ENCODE peak calls at places on chromosomes 2 and 18, in six cellular contexts. E is H9, A is type B pancreatic cell, W is AG10803, G is nephron progenitor cell, P is HFFc6. B is an unnamed sample.

GRCh38 chr2:19538411-19538963 is 180.1 kb upstream of the OSR1 start:
- DNase-seq in E (no peak), A (no peak), W (peak), G (no peak), P (peak), B (no peak)

GRCh38 chr2:185813707-185814106 is 75.1 kb downstream of the FSIP2 start:
- DNase-seq in E (no peak), A (no peak), W (no peak), G (no peak), P (no peak), B (no peak)

GRCh38 chr2:50491541-50492114 is 540.3 kb downstream of the NRXN1 start:
- DNase-seq in E (no peak), A (no peak), W (peak), G (peak), P (peak), B (peak)

GRCh38 chr2:168744844-168745243 is 57.6 kb upstream of the NOSTRIN start:
- DNase-seq in E (no peak), A (no peak), W (no peak), G (no peak), P (no peak), B (no peak)

GRCh38 chr2:227188292-227188691 is 23.9 kb downstream of the COL4A3 start:
- DNase-seq in E (no peak), A (no peak), W (peak), G (no peak), P (peak), B (no peak)

GRCh38 chr2:25996844-25997243 is 14.5 kb upstream of the KIF3C start:
- DNase-seq in E (no peak), A (no peak), W (peak), G (no peak), P (no peak), B (no peak)

GRCh38 chr18:41767960-41768359 is 187.1 kb upstream of the PIK3C3 start:
- DNase-seq in E (no peak), A (no peak), W (peak), G (no peak), P (peak), B (no peak)

GRCh38 chr2:233287871-233288270 is 19.7 kb upstream of the SAG start:
- DNase-seq in E (no peak), A (no peak), W (no peak), G (no peak), P (no peak), B (no peak)

GRCh38 chr2:234981197-234982095 is 29.6 kb downstream of the SH3BP4 start:
- DNase-seq in E (peak), A (no peak), W (peak), G (peak), P (peak), B (no peak)

GRCh38 chr2:168436840-168437239 is 19.2 kb upstream of the CERS6 start:
- DNase-seq in E (no peak), A (no peak), W (no peak), G (no peak), P (no peak), B (no peak)

GRCh38 chr2:5898667-5899066 is 206.5 kb downstream of the SOX11 start:
- DNase-seq in E (no peak), A (no peak), W (no peak), G (no peak), P (no peak), B (no peak)

GRCh38 chr2:183927367-183928355 is 670.7 kb upstream of the ZNF804A start:
- DNase-seq in E (no peak), A (no peak), W (no peak), G (no peak), P (no peak), B (no peak)

GRCh38 chr2:224442092-224442999 is 40.4 kb upstream of the FAM124B start:
- DNase-seq in E (no peak), A (no peak), W (peak), G (no peak), P (peak), B (peak)

GRCh38 chr2:202051499-202052161 is 18.0 kb downstream of the FZD7 start:
- DNase-seq in E (no peak), A (no peak), W (peak), G (no peak), P (no peak), B (no peak)

GRCh38 chr18:78092901-78093300 is 843.3 kb downstream of the GALR1 start:
- DNase-seq in E (no peak), A (no peak), W (no peak), G (no peak), P (no peak), B (no peak)

GRCh38 chr18:42675810-42676209 is 439.7 kb downstream of the RIT2 start:
- DNase-seq in E (no peak), A (no peak), W (no peak), G (no peak), P (no peak), B (no peak)

GRCh38 chr2:18752022-18752493 is 162.7 kb upstream of the NT5C1B start:
- DNase-seq in E (no peak), A (no peak), W (peak), G (peak), P (no peak), B (no peak)

GRCh38 chr2:99520813-99521212 is 31.0 kb upstream of the REV1 start:
- DNase-seq in E (no peak), A (no peak), W (no peak), G (no peak), P (no peak), B (no peak)

GRCh38 chr2:216775043-216775453 is 79.7 kb upstream of the IGFBP5 start:
- DNase-seq in E (no peak), A (no peak), W (peak), G (peak), P (peak), B (peak)

GRCh38 chr18:63848159-63848558 is 39.3 kb upstream of the SERPINB2 start:
- DNase-seq in E (no peak), A (no peak), W (peak), G (peak), P (peak), B (no peak)
- TF ChIP-seq CTCF in E (peak), A (peak), W (peak), G (peak), P (peak), B (peak)

GRCh38 chr2:181607629-181608627 is 49.0 kb downstream of the CERKL start:
- DNase-seq in E (no peak), A (no peak), W (no peak), G (no peak), P (no peak), B (no peak)
- TF ChIP-seq CTCF in E (no peak), A (no peak), W (no peak), G (no peak), P (no peak), B (no peak)

DNA sequence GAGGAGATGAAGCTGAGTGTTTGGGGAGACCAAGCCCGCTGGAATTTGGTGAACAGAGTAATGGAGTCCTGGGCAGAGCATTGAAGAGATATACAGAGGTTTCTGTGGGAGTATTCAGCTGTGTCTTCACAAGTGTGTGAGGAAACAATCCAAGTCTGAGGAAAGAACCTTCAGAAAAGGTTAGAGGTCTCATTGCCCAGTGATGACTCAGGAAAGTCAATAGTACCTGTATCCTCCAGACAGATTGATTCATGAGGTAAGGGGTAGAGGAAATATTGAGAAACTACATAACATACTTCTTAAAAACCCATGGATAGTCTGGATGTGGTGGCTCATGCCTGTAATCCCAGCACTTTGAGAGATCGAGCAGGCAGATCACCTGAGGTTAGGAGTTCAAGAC is 392.3 kb downstream of the GALNT13 start:
- DNase-seq in E (no peak), A (no peak), W (no peak), G (no peak), P (no peak), B (no peak)
- TF ChIP-seq CTCF in E (no peak), A (no peak), W (no peak), G (no peak), P (no peak), B (no peak)

DNA sequence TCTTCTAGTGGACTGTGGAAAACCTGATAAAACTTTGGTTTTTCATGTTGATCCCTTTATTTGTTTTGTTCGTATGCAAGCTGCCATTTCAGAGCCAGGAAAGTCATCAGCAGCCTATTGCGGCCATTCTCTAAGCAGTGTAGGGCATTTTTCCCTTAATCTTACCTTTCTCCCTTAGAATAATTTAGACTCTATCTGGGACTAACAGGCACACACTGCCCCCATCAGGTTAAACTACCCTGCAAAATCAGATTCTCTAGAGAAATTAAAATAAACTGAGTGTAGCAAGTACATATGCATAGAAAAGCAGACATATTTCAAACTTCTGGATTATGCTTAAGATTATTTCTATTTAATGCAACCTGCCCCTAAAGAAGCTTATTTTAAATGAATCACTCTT is 347.4 kb downstream of the METTL4 start:
- DNase-seq in E (no peak), A (no peak), W (peak), G (peak), P (peak), B (peak)
- TF ChIP-seq CTCF in E (peak), A (peak), W (peak), G (peak), P (peak), B (peak)

GRCh38 chr18:6729247-6730091 is at the start of gene ARHGAP28:
- DNase-seq in E (peak), A (peak), W (peak), G (peak), P (peak), B (peak)
- TF ChIP-seq CTCF in E (peak), A (peak), W (no peak), G (peak), P (peak), B (no peak)

DNA sequence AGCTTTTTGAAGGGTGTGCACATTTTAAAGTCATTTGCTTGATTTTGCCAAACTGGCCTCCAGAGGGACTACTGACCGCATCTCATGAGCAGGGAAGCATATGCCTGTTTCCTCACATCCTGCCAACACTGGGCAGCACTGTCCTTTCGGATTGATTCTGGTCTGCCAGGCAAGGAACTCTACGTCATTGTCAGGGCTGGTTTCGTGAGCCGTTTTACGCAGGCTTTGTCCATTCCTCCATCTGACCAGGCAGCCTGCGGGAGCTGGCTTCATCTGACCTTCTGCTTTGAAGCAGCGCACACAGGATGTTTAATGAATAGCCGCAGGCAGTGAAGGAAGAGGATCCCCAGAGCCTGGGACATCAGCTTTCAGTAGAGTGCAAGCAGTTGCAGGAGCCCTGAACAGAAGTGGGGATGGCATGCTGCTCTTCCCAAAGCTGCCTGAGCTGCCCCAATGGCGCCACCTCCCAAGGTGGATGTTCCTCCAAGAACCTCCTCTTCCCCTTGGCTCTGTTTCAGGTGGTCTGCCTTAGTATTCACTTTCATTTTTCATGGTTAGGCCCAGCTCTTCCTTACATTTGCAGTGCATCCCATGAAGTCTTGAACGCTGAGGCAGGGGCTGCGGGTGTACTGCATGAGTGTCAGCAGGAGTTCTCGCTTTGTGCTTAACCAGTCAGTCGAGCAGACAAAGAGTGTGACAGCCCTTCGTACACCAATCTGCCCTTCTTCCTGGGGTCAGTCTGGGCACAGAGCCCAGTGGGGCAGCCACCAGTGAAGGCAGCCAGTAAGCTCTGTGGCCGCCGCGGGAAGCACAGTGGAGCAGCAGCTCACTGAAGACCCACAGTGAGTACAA is 46.5 kb upstream of the SEMA4C start:
- DNase-seq in E (peak), A (no peak), W (peak), G (no peak), P (no peak), B (no peak)
- TF ChIP-seq CTCF in E (peak), A (peak), W (peak), G (no peak), P (no peak), B (no peak)

GRCh38 chr18:58336605-58337004 is 292.3 kb downstream of the ALPK2 start:
- DNase-seq in E (no peak), A (no peak), W (no peak), G (no peak), P (peak), B (no peak)

GRCh38 chr18:58337285-58337684 is 291.6 kb downstream of the ALPK2 start:
- DNase-seq in E (no peak), A (no peak), W (no peak), G (no peak), P (no peak), B (no peak)

GRCh38 chr18:58334061-58334460 is 290.0 kb downstream of the NEDD4L start:
- DNase-seq in E (no peak), A (no peak), W (no peak), G (no peak), P (no peak), B (no peak)

GRCh38 chr18:58335223-58335622 is 291.2 kb downstream of the NEDD4L start:
- DNase-seq in E (no peak), A (no peak), W (no peak), G (peak), P (no peak), B (peak)

GRCh38 chr18:58335821-58336220 is 291.8 kb downstream of the NEDD4L start:
- DNase-seq in E (no peak), A (no peak), W (no peak), G (no peak), P (no peak), B (no peak)
- TF ChIP-seq CTCF in E (peak), A (peak), W (peak), G (no peak), P (peak), B (no peak)

DNA sequence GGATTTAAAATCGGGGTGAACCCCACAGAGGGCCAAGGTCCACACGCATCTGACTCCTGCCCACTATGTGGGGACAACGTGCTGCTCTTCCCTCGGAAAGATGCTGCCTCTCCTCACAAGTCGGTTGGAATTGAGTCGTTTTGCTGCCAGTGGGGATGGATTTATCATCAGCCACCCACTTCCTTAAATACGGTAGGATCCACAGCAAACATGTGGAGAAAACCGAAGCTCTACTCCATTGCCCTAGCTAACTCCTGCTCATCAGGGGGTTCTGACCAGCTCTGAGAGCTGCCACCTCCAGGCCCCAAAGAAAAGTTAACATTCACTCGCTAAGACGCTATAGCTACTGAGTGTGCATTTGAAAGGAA is 80.9 kb downstream of the CHRNA1 start:
- DNase-seq in E (peak), A (no peak), W (peak), G (no peak), P (peak), B (no peak)
- TF ChIP-seq CTCF in E (peak), A (peak), W (peak), G (no peak), P (peak), B (no peak)

GRCh38 chr2:214310319-214310718 is 100.5 kb upstream of the VWC2L start:
- DNase-seq in E (peak), A (no peak), W (no peak), G (no peak), P (no peak), B (no peak)
- TF ChIP-seq CTCF in E (peak), A (peak), W (no peak), G (no peak), P (peak), B (no peak)

B was measured in glutamatergic neuron.